ENCODE peak calls at places on chromosome 11, in five cellular contexts. One of them, this sample, is unnamed. For H3K4me1, the result is how much of the 10 kb centered on the place peaks cover.

GRCh38 chr11:59822989-59823566 is 12.5 kb upstream of the MRPL16 start:
- DNase-seq in esophagus squamous epithelium: no peak
- DNase-seq in fibroblast of lung: peak
- DNase-seq in HCT116: peak
- DNase-seq in heart left ventricle: no peak
- DNase-seq in this sample: no peak

GRCh38 chr11:119671048-119671447 is 58.0 kb downstream of the NECTIN1 start:
- DNase-seq in esophagus squamous epithelium: no peak
- DNase-seq in fibroblast of lung: peak
- DNase-seq in HCT116: no peak
- DNase-seq in heart left ventricle: peak
- DNase-seq in this sample: no peak

GRCh38 chr11:2570841-2571597 is 126.2 kb downstream of the KCNQ1 start:
- DNase-seq in esophagus squamous epithelium: no peak
- DNase-seq in fibroblast of lung: no peak
- DNase-seq in HCT116: no peak
- DNase-seq in heart left ventricle: peak
- DNase-seq in this sample: no peak

GRCh38 chr11:119468511-119468910 is 45.5 kb upstream of the THY1 start:
- DNase-seq in esophagus squamous epithelium: no peak
- DNase-seq in fibroblast of lung: no peak
- DNase-seq in HCT116: no peak
- DNase-seq in heart left ventricle: no peak
- DNase-seq in this sample: no peak

GRCh38 chr11:20397281-20397680 is 9.8 kb downstream of the PRMT3 start:
- DNase-seq in esophagus squamous epithelium: no peak
- DNase-seq in fibroblast of lung: peak
- DNase-seq in HCT116: peak
- DNase-seq in heart left ventricle: no peak
- DNase-seq in this sample: no peak

GRCh38 chr11:19380375-19380774 is 139.6 kb upstream of the E2F8 start:
- DNase-seq in esophagus squamous epithelium: no peak
- DNase-seq in fibroblast of lung: peak
- DNase-seq in HCT116: peak
- DNase-seq in heart left ventricle: no peak
- DNase-seq in this sample: peak

GRCh38 chr11:118074091-118074685 is 2.7 kb upstream of the TMPRSS4 start:
- DNase-seq in esophagus squamous epithelium: no peak
- DNase-seq in fibroblast of lung: no peak
- DNase-seq in HCT116: no peak
- DNase-seq in heart left ventricle: no peak
- DNase-seq in this sample: no peak

GRCh38 chr11:86617502-86617901 is 54.9 kb downstream of the ME3 start:
- DNase-seq in esophagus squamous epithelium: no peak
- DNase-seq in fibroblast of lung: peak
- DNase-seq in HCT116: no peak
- DNase-seq in heart left ventricle: no peak
- DNase-seq in this sample: no peak

GRCh38 chr11:122181372-122181771 is 65.4 kb upstream of the BLID start:
- DNase-seq in esophagus squamous epithelium: no peak
- DNase-seq in fibroblast of lung: no peak
- DNase-seq in HCT116: no peak
- DNase-seq in heart left ventricle: no peak
- DNase-seq in this sample: no peak

GRCh38 chr11:67354314-67355022 is 1.1 kb upstream of the POLD4 start:
- DNase-seq in esophagus squamous epithelium: no peak
- DNase-seq in fibroblast of lung: peak
- DNase-seq in HCT116: peak
- DNase-seq in heart left ventricle: peak
- DNase-seq in this sample: peak

GRCh38 chr11:26331911-26332571 is at the start of gene ANO3:
- DNase-seq in esophagus squamous epithelium: no peak
- DNase-seq in fibroblast of lung: peak
- DNase-seq in HCT116: no peak
- DNase-seq in heart left ventricle: peak
- DNase-seq in this sample: no peak

GRCh38 chr11:132278801-132279574 is 908.6 kb downstream of the NTM start:
- DNase-seq in esophagus squamous epithelium: no peak
- DNase-seq in fibroblast of lung: peak
- DNase-seq in HCT116: no peak
- DNase-seq in heart left ventricle: no peak
- DNase-seq in this sample: peak

GRCh38 chr11:111120221-111120620 is 125.3 kb upstream of the POU2AF2 start:
- DNase-seq in esophagus squamous epithelium: no peak
- DNase-seq in fibroblast of lung: no peak
- DNase-seq in HCT116: no peak
- DNase-seq in heart left ventricle: peak
- DNase-seq in this sample: no peak

GRCh38 chr11:111119751-111120150 is 125.8 kb upstream of the POU2AF2 start:
- DNase-seq in esophagus squamous epithelium: no peak
- DNase-seq in fibroblast of lung: no peak
- DNase-seq in HCT116: no peak
- DNase-seq in heart left ventricle: no peak
- DNase-seq in this sample: no peak

GRCh38 chr11:111114091-111114490 is 131.4 kb upstream of the POU2AF2 start:
- DNase-seq in esophagus squamous epithelium: no peak
- DNase-seq in fibroblast of lung: no peak
- DNase-seq in HCT116: no peak
- DNase-seq in heart left ventricle: no peak
- DNase-seq in this sample: no peak

GRCh38 chr11:111112614-111113013 is 132.9 kb upstream of the POU2AF2 start:
- DNase-seq in esophagus squamous epithelium: no peak
- DNase-seq in fibroblast of lung: no peak
- DNase-seq in HCT116: no peak
- DNase-seq in heart left ventricle: no peak
- DNase-seq in this sample: no peak

GRCh38 chr11:111115890-111116289 is 129.6 kb upstream of the POU2AF2 start:
- DNase-seq in esophagus squamous epithelium: no peak
- DNase-seq in fibroblast of lung: no peak
- DNase-seq in HCT116: no peak
- DNase-seq in heart left ventricle: no peak
- DNase-seq in this sample: no peak
- H3K27ac ChIP-seq in esophagus squamous epithelium: no peak
- H3K27ac ChIP-seq in fibroblast of lung: no peak
- H3K27ac ChIP-seq in HCT116: no peak
- H3K27ac ChIP-seq in heart left ventricle: no peak
- H3K27ac ChIP-seq in this sample: no peak

GRCh38 chr11:11972148-11972547 is 36.3 kb downstream of the DKK3 start:
- DNase-seq in esophagus squamous epithelium: no peak
- DNase-seq in fibroblast of lung: no peak
- DNase-seq in HCT116: no peak
- DNase-seq in heart left ventricle: no peak
- DNase-seq in this sample: no peak

GRCh38 chr11:11975201-11976092 is 33.0 kb downstream of the DKK3 start:
- DNase-seq in esophagus squamous epithelium: no peak
- DNase-seq in fibroblast of lung: no peak
- DNase-seq in HCT116: no peak
- DNase-seq in heart left ventricle: no peak
- DNase-seq in this sample: no peak

GRCh38 chr11:11973866-11974265 is 34.6 kb downstream of the DKK3 start:
- DNase-seq in esophagus squamous epithelium: no peak
- DNase-seq in fibroblast of lung: no peak
- DNase-seq in HCT116: no peak
- DNase-seq in heart left ventricle: no peak
- DNase-seq in this sample: no peak

GRCh38 chr11:11972942-11973341 is 35.5 kb downstream of the DKK3 start:
- DNase-seq in esophagus squamous epithelium: no peak
- DNase-seq in fibroblast of lung: no peak
- DNase-seq in HCT116: no peak
- DNase-seq in heart left ventricle: no peak
- DNase-seq in this sample: no peak

GRCh38 chr11:11973361-11973800 is 35.0 kb downstream of the DKK3 start:
- DNase-seq in esophagus squamous epithelium: no peak
- DNase-seq in fibroblast of lung: peak
- DNase-seq in HCT116: no peak
- DNase-seq in heart left ventricle: peak
- DNase-seq in this sample: no peak
- H3K4me1 ChIP-seq in esophagus squamous epithelium: under half
- H3K4me1 ChIP-seq in fibroblast of lung: half or more
- H3K4me1 ChIP-seq in HCT116: under half
- H3K4me1 ChIP-seq in heart left ventricle: half or more
- H3K4me1 ChIP-seq in this sample: under half

GRCh38 chr11:10181811-10182210 is 112.2 kb downstream of the SBF2 start:
- DNase-seq in esophagus squamous epithelium: no peak
- DNase-seq in fibroblast of lung: peak
- DNase-seq in HCT116: peak
- DNase-seq in heart left ventricle: no peak
- DNase-seq in this sample: no peak
- TF ChIP-seq CTCF in esophagus squamous epithelium: no peak
- TF ChIP-seq CTCF in fibroblast of lung: peak
- TF ChIP-seq CTCF in HCT116: peak
- TF ChIP-seq CTCF in heart left ventricle: peak
- TF ChIP-seq CTCF in this sample: peak

DNA sequence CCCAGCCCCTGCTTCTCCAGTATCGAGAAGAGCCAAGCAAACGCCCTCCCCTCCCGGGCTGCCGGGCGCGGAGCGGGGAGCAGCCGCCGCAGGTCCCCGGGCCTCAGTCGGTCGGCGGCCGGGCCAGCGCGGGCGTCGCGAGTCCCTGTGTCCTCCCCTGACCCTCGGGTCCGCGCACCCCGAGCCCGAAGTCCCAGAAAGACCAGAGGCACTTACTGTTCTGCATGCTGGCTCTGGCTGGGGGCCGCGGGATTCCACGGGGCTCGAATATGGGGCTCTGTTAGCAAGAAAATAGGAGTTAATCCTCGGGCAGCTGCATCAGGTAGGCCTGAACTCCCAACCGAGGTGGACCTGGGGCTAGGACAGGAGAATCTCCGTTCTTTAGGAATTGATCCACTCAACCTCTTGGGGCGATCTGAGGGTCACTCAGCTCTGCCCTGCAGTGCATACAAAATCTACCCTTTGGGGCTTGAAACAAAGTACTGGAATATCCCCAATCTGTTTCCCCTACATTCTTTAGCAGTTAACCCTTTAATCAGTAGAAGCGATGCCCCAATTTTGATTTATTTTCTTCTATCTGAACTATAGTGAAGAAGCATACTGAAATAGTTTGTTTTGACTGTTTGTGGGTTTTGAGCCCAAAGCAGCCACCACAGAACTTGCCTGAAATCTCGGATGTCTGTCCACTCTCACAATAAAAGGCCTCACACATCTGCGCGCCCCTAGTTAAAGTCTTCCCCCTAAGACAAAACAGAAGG is 4.8 kb downstream of the PAX6 start:
- DNase-seq in esophagus squamous epithelium: no peak
- DNase-seq in fibroblast of lung: no peak
- DNase-seq in HCT116: no peak
- DNase-seq in heart left ventricle: no peak
- DNase-seq in this sample: no peak
- H3K27ac ChIP-seq in esophagus squamous epithelium: no peak
- H3K27ac ChIP-seq in fibroblast of lung: no peak
- H3K27ac ChIP-seq in HCT116: no peak
- H3K27ac ChIP-seq in heart left ventricle: no peak
- H3K27ac ChIP-seq in this sample: no peak

GRCh38 chr11:115219378-115219777 is 284.8 kb downstream of the CADM1 start:
- DNase-seq in esophagus squamous epithelium: no peak
- DNase-seq in fibroblast of lung: no peak
- DNase-seq in HCT116: no peak
- DNase-seq in heart left ventricle: no peak
- DNase-seq in this sample: no peak
- H3K4me1 ChIP-seq in esophagus squamous epithelium: under half
- H3K4me1 ChIP-seq in fibroblast of lung: under half
- H3K4me1 ChIP-seq in HCT116: under half
- H3K4me1 ChIP-seq in heart left ventricle: under half
- H3K4me1 ChIP-seq in this sample: under half

GRCh38 chr11:10942621-10943020 is 84.8 kb upstream of the ZBED5 start:
- DNase-seq in esophagus squamous epithelium: no peak
- DNase-seq in fibroblast of lung: no peak
- DNase-seq in HCT116: no peak
- DNase-seq in heart left ventricle: no peak
- DNase-seq in this sample: no peak
- TF ChIP-seq CTCF in esophagus squamous epithelium: no peak
- TF ChIP-seq CTCF in fibroblast of lung: no peak
- TF ChIP-seq CTCF in HCT116: no peak
- TF ChIP-seq CTCF in heart left ventricle: no peak
- TF ChIP-seq CTCF in this sample: no peak

DNA sequence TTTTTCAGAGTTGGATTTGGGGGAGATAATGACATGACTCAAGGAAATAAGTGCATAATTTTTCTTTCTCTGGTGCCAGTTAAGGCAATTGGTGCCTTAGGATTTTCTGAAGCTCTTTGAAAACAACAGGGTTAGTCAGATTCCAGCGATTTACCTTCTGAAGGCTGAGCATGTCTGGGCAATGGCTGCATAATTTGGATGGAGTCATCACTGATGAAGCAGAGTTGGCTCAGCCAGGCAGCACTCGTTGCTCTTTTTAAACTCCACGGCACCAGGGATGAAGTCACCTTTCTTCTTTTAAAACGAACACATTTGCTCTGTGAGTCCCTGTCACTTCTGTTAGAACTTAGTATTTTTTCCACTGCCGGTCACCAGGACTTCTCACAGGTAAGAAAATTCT is 61.9 kb upstream of the AMOTL1 start:
- DNase-seq in esophagus squamous epithelium: no peak
- DNase-seq in fibroblast of lung: no peak
- DNase-seq in HCT116: no peak
- DNase-seq in heart left ventricle: peak
- DNase-seq in this sample: peak
- H3K27ac ChIP-seq in esophagus squamous epithelium: peak
- H3K27ac ChIP-seq in fibroblast of lung: no peak
- H3K27ac ChIP-seq in HCT116: no peak
- H3K27ac ChIP-seq in heart left ventricle: peak
- H3K27ac ChIP-seq in this sample: peak

DNA sequence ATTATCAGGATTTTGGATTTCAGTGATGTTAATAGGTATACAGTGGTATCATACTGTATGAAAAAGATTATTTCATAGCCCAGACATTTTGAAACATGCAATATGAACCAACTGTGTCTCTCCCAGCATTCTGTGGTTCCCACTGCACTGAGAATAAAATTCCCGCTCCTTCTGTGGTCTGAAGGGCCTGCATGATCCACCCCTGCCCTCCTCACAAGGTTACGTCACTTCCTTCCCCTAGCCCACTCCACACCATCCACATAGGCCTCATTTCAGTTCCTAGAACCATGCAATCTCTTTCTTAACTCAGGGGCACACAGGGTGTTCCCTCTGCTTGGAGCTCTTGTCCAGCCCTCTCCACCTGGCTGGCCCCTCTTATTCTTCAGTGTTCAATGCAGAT is 103.1 kb downstream of the TSPAN18 start:
- DNase-seq in esophagus squamous epithelium: no peak
- DNase-seq in fibroblast of lung: no peak
- DNase-seq in HCT116: no peak
- DNase-seq in heart left ventricle: no peak
- DNase-seq in this sample: no peak
- H3K4me1 ChIP-seq in esophagus squamous epithelium: under half
- H3K4me1 ChIP-seq in fibroblast of lung: under half
- H3K4me1 ChIP-seq in HCT116: under half
- H3K4me1 ChIP-seq in heart left ventricle: half or more
- H3K4me1 ChIP-seq in this sample: under half

DNA sequence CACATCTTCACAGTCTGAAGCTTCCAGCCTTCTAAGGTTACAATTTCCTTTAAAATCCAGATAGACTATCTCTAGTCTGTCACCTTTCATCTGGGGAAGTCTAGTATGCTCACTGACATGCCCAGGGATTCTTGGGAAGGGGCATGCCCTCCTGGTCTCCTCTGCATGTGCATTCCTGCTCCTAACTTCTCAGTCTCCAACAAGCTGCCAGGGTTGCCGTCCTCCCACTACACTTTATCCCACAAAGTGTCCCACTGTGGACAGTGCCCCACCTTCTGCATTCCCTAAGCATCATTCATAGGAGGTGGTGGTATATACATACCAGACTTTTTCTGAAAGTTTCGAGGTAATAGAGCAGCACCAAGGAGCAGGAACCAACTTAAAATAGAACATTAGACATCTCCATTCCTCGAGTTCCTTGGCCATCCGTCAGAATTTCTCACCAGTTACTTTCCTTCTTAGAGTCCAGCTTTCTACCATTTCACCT is 28.7 kb downstream of the EIF3F start:
- DNase-seq in esophagus squamous epithelium: no peak
- DNase-seq in fibroblast of lung: no peak
- DNase-seq in HCT116: no peak
- DNase-seq in heart left ventricle: no peak
- DNase-seq in this sample: peak
- TF ChIP-seq CTCF in esophagus squamous epithelium: no peak
- TF ChIP-seq CTCF in fibroblast of lung: no peak
- TF ChIP-seq CTCF in HCT116: no peak
- TF ChIP-seq CTCF in heart left ventricle: no peak
- TF ChIP-seq CTCF in this sample: no peak

This sample was measured in foreskin keratinocyte.